ENCODE peak calls at places on chromosomes 5 and 9, in four cellular contexts. V is HAP-1, K is NCI-H2171, L is mammary epithelial cell. W is an unnamed sample.
A peak's percentile ranks its signal among the peaks of the same experiment; 100 is the strongest.

GRCh38 chr5:139385061-139385889 is 2.2 kb upstream of the SLC23A1 start:
- DNase-seq in V (no peak), K (no peak), L (peak; percentile 35), W (no peak)

GRCh38 chr9:89978185-89978584 is 373.4 kb downstream of the GADD45G start:
- DNase-seq in V (no peak), K (no peak), L (no peak), W (no peak)

GRCh38 chr5:50968296-50969206 is 302.1 kb downstream of the PARP8 start:
- DNase-seq in V (no peak), K (no peak), L (no peak), W (no peak)

GRCh38 chr5:120139039-120139438 is 325.1 kb upstream of the PRR16 start:
- DNase-seq in V (no peak), K (no peak), L (peak; percentile 94), W (no peak)

GRCh38 chr9:134243778-134244467 is 79.6 kb upstream of the RNU6ATAC start:
- DNase-seq in V (no peak), K (no peak), L (peak; percentile 10), W (no peak)

GRCh38 chr9:73426226-73426625 is 274.6 kb downstream of the ANXA1 start:
- DNase-seq in V (no peak), K (no peak), L (no peak), W (no peak)

GRCh38 chr5:78594946-78595921 is 53.3 kb downstream of the LHFPL2 start:
- DNase-seq in V (no peak), K (no peak), L (peak; percentile 96), W (peak; percentile 72)

GRCh38 chr5:168433982-168434381 is 52.3 kb upstream of the RARS1 start:
- DNase-seq in V (no peak), K (no peak), L (no peak), W (no peak)

GRCh38 chr9:119365291-119366027 is 3.8 kb downstream of the BRINP1 start:
- DNase-seq in V (peak; percentile 13), K (peak; percentile 31), L (peak; percentile 40), W (no peak)

GRCh38 chr5:57037355-57037754 is 85.4 kb upstream of the MIER3 start:
- DNase-seq in V (no peak), K (no peak), L (no peak), W (no peak)

GRCh38 chr5:1428107-1428506 is 17.1 kb downstream of the SLC6A3 start:
- DNase-seq in V (no peak), K (no peak), L (no peak), W (no peak)

GRCh38 chr5:873328-873727 is 19.3 kb downstream of the BRD9 start:
- DNase-seq in V (no peak), K (no peak), L (no peak), W (no peak)

W was measured in sigmoid colon.